ENCODE peak calls at places on chromosomes 2 and 18, in five cellular contexts. S is IMR-90, J is NB4, L is RWPE1, E is AG09309. Y is an unnamed sample.

GRCh38 chr2:124050833-124051497 is 25.9 kb downstream of the CNTNAP5 start:
- DNase-seq in S (no peak), E (no peak), J (no peak), L (no peak), Y (no peak)

GRCh38 chr2:45612741-45613140 is 1.7 kb upstream of the SRBD1 start:
- DNase-seq in L (peak; percentile 15), S (peak; percentile 37), E (no peak), J (no peak), Y (no peak)

GRCh38 chr18:10099539-10100140 is 185.8 kb downstream of the VAPA start:
- DNase-seq in J (no peak), E (no peak), L (no peak), S (peak; percentile 27), Y (no peak)

GRCh38 chr2:21251216-21251971 is 127.6 kb downstream of the TDRD15 start:
- DNase-seq in L (no peak), J (no peak), S (no peak), E (no peak), Y (no peak)

GRCh38 chr2:22817197-22817596 is 567.8 kb upstream of the KLHL29 start:
- DNase-seq in S (no peak), L (no peak), E (no peak), J (no peak), Y (no peak)

GRCh38 chr2:19682493-19682892 is 219.3 kb downstream of the TTC32 start:
- DNase-seq in J (no peak), E (no peak), L (peak; percentile 29), S (peak; percentile 31), Y (no peak)

GRCh38 chr2:28684142-28684858 is 67.3 kb upstream of the PPP1CB start:
- DNase-seq in L (no peak), S (no peak), J (no peak), E (no peak), Y (no peak)

GRCh38 chr2:209688388-209688787 is 83.2 kb upstream of the UNC80 start:
- DNase-seq in J (no peak), S (no peak), E (no peak), L (no peak), Y (no peak)

GRCh38 chr2:99249951-99250350 is 5.5 kb downstream of the LYG2 start:
- DNase-seq in S (no peak), L (no peak), J (no peak), E (no peak), Y (no peak)

GRCh38 chr2:197204855-197205254 is 105.7 kb downstream of the ANKRD44 start:
- DNase-seq in L (no peak), E (no peak), J (no peak), S (peak; percentile 31), Y (no peak)

GRCh38 chr2:197207106-197207505 is 103.5 kb downstream of the ANKRD44 start:
- DNase-seq in E (no peak), J (no peak), L (no peak), S (no peak), Y (no peak)

GRCh38 chr2:197208029-197208428 is 102.6 kb downstream of the ANKRD44 start:
- DNase-seq in L (no peak), J (no peak), S (no peak), E (no peak), Y (no peak)

GRCh38 chr2:197207608-197208007 is 103.0 kb downstream of the ANKRD44 start:
- DNase-seq in S (no peak), L (no peak), E (no peak), J (no peak), Y (no peak)

GRCh38 chr2:197205590-197206215 is 104.9 kb downstream of the ANKRD44 start:
- DNase-seq in E (no peak), S (no peak), L (no peak), J (no peak), Y (no peak)
- TF ChIP-seq CTCF in E (no peak), S (no peak), L (no peak), J (no peak), Y (no peak)

DNA sequence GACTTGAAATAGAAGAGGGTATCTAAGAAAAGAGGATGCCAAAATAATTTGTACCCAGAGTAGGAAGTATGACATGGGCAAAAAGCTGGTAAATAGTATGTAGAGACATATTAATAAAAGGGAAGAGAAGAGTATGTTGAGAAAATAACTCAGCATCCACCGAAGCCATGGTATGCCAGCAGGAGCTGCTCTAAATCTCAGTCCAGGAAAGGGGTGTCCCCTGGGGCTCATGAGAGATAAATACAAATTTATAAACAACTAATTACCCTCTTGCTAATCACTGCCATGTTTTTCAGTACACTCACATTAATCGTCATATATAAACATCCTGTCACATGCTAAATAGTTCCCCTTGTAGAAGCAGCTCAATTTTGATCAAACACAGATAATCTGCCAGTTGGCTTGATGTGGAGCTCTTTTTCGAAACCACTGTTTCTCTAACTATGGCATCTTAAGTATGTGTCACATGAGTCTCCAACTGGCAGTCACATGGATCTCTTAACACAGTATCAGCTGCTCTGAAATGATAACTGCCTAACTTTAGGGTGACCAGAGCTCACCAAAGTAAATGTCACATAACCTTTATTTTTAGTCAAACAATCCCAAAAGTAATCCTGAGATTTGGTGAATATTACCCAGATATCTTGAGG is 31.9 kb downstream of the EXOC6B start:
- DNase-seq in L (no peak), J (no peak), S (peak; percentile 37), E (no peak), Y (no peak)
- TF ChIP-seq CTCF in L (no peak), J (no peak), S (no peak), E (no peak), Y (no peak)

GRCh38 chr2:140808816-140809215 is 1322.0 kb downstream of the LRP1B start:
- DNase-seq in L (no peak), S (no peak), E (no peak), J (peak; percentile 12), Y (no peak)
- TF ChIP-seq CTCF in L (no peak), S (no peak), E (no peak), J (peak; percentile 16), Y (no peak)

GRCh38 chr18:67463829-67464228 is 52.7 kb downstream of the DSEL start:
- DNase-seq in S (no peak), L (no peak), J (peak; percentile 31), E (no peak), Y (no peak)
- TF ChIP-seq CTCF in S (no peak), L (no peak), J (peak; percentile 41), E (no peak), Y (no peak)

GRCh38 chr2:186780701-186781316 is 68.2 kb downstream of the ZSWIM2 start:
- DNase-seq in J (peak; percentile 20), S (peak; percentile 19), L (peak; percentile 6), E (no peak), Y (no peak)
- TF ChIP-seq CTCF in J (peak; percentile 1), S (peak; percentile 33), L (no peak), E (peak; percentile 23), Y (no peak)

GRCh38 chr2:232562515-232563151 is 12.1 kb downstream of the EIF4E2 start:
- DNase-seq in J (no peak), E (no peak), S (no peak), L (no peak), Y (no peak)
- TF ChIP-seq CTCF in J (no peak), E (no peak), S (no peak), L (no peak), Y (no peak)

GRCh38 chr2:221570321-221571107 is 1.6 kb downstream of the EPHA4 start:
- DNase-seq in L (no peak), J (no peak), E (no peak), S (peak; percentile 31), Y (peak; percentile 21)
- TF ChIP-seq CTCF in L (no peak), J (no peak), E (peak; percentile 22), S (peak; percentile 35), Y (no peak)

Y was measured in activated B cell treated with CpG ODN at 0.5 μM for 24 hours.